ENCODE peak calls at places on chromosomes 16 and 17, in seven cellular contexts. B is NCI-H1694, Q is AG09319, O is A549, N is cardiac muscle cell, D is thoracic aorta, S is uterus. U is an unnamed sample.

GRCh38 chr16:85014311-85014710 is 3.0 kb upstream of the ZDHHC7 start:
- DNase-seq in B (no peak), Q (no peak), O (no peak), N (no peak), D (no peak), S (no peak), U (no peak)

GRCh38 chr16:85062728-85063336 is 35.2 kb downstream of the KIAA0513 start:
- DNase-seq in B (no peak), Q (no peak), O (no peak), N (no peak), D (no peak), S (no peak), U (no peak)

GRCh38 chr17:59842901-59843652 is 49.7 kb downstream of the TUBD1 start:
- DNase-seq in B (no peak), Q (peak), O (peak), N (peak), D (no peak), S (peak), U (peak)

GRCh38 chr16:3458278-3458851 is 14.9 kb downstream of the NAA60 start:
- DNase-seq in B (no peak), Q (no peak), O (no peak), N (peak), D (no peak), S (no peak), U (peak)

GRCh38 chr16:55710466-55710865 is 54.7 kb downstream of the SLC6A2 start:
- DNase-seq in B (no peak), Q (no peak), O (no peak), N (peak), D (no peak), S (no peak), U (no peak)

GRCh38 chr17:8847891-8848290 is 19.6 kb downstream of the PIK3R6 start:
- DNase-seq in B (no peak), Q (no peak), O (no peak), N (no peak), D (no peak), S (no peak), U (no peak)

GRCh38 chr16:65070831-65071230 is 51.0 kb downstream of the CDH11 start:
- DNase-seq in B (no peak), Q (peak), O (peak), N (peak), D (peak), S (peak), U (peak)

GRCh38 chr16:83338138-83338537 is 469.6 kb upstream of the HSBP1 start:
- DNase-seq in B (no peak), Q (no peak), O (no peak), N (no peak), D (no peak), S (no peak), U (no peak)

GRCh38 chr16:18784917-18785623 is 5.1 kb downstream of the RPS15A start:
- DNase-seq in B (no peak), Q (no peak), O (no peak), N (no peak), D (no peak), S (no peak), U (no peak)

GRCh38 chr16:57167951-57168350 is 17.9 kb downstream of the PSME3IP1 start:
- DNase-seq in B (peak), Q (peak), O (no peak), N (peak), D (no peak), S (no peak), U (no peak)

GRCh38 chr17:36048061-36048460 is 16.0 kb upstream of the CCL18 start:
- DNase-seq in B (no peak), Q (no peak), O (no peak), N (no peak), D (no peak), S (no peak), U (no peak)

GRCh38 chr17:28549274-28550132 is 2.9 kb downstream of the UNC119 start:
- DNase-seq in B (no peak), Q (no peak), O (no peak), N (no peak), D (no peak), S (no peak), U (no peak)

GRCh38 chr17:74682442-74683190 is 30.1 kb downstream of the CD300LF start:
- DNase-seq in B (no peak), Q (no peak), O (no peak), N (no peak), D (no peak), S (no peak), U (no peak)

GRCh38 chr17:15279011-15279477 is 13.9 kb upstream of the PMP22 start:
- DNase-seq in B (no peak), Q (no peak), O (peak), N (no peak), D (no peak), S (no peak), U (no peak)

GRCh38 chr16:28326881-28327610 is 34.7 kb downstream of the SBK1 start:
- DNase-seq in B (peak), Q (no peak), O (peak), N (peak), D (no peak), S (no peak), U (peak)

GRCh38 chr16:11655655-11656054 is 12.6 kb upstream of the SNN start:
- DNase-seq in B (no peak), Q (no peak), O (no peak), N (no peak), D (no peak), S (no peak), U (no peak)

GRCh38 chr16:78551487-78552085 is 452.1 kb downstream of the WWOX start:
- DNase-seq in B (no peak), Q (no peak), O (no peak), N (no peak), D (no peak), S (no peak), U (no peak)

GRCh38 chr17:69609495-69610315 is 195.2 kb downstream of the MAP2K6 start:
- DNase-seq in B (no peak), Q (no peak), O (no peak), N (peak), D (no peak), S (no peak), U (no peak)

GRCh38 chr16:85334718-85335583 is 222.7 kb upstream of the CIBAR2 start:
- DNase-seq in B (no peak), Q (no peak), O (no peak), N (peak), D (no peak), S (no peak), U (no peak)

GRCh38 chr17:1645207-1646171 is at the start of gene SCARF1:
- DNase-seq in B (no peak), Q (no peak), O (no peak), N (no peak), D (no peak), S (no peak), U (peak)

GRCh38 chr16:68387301-68387700 is 61.0 kb downstream of the SMPD3 start:
- DNase-seq in B (no peak), Q (no peak), O (no peak), N (no peak), D (no peak), S (no peak), U (no peak)

GRCh38 chr17:57463103-57463885 is 207.0 kb downstream of the MSI2 start:
- DNase-seq in B (no peak), Q (no peak), O (peak), N (peak), D (no peak), S (no peak), U (no peak)

GRCh38 chr16:61654962-61655361 is 381.3 kb downstream of the CDH8 start:
- DNase-seq in B (no peak), Q (no peak), O (no peak), N (no peak), D (no peak), S (no peak), U (no peak)

GRCh38 chr17:56096026-56096807 is 57.1 kb upstream of the ANKFN1 start:
- DNase-seq in B (no peak), Q (peak), O (no peak), N (no peak), D (no peak), S (no peak), U (no peak)